ENCODE peak calls at places on chromosomes 4 and X, in four cellular contexts. F is HepG2, J is K562, C is GM12878. Y is an unnamed sample.

GRCh38 chr4:160319868-160320260 is 1217.0 kb downstream of the RAPGEF2 start:
- DNase-seq in J (no peak), C (no peak), F (no peak), Y (no peak)

GRCh38 chrX:68691102-68691501 is 43.6 kb downstream of the STARD8 start:
- DNase-seq in C (no peak), F (no peak), J (no peak), Y (no peak)

GRCh38 chrX:17160971-17161370 is 214.0 kb upstream of the NHS start:
- DNase-seq in J (peak; percentile 0), F (no peak), C (no peak), Y (peak; percentile 5)

GRCh38 chr4:118732591-118733330 is 47.6 kb downstream of the METTL14 start:
- DNase-seq in C (no peak), F (no peak), J (peak; percentile 10), Y (no peak)

GRCh38 chr4:3760346-3760745 is 5.8 kb upstream of the ADRA2C start:
- DNase-seq in C (no peak), F (no peak), J (no peak), Y (no peak)

GRCh38 chr4:22970665-22971064 is 277.9 kb downstream of the GBA3 start:
- DNase-seq in C (no peak), J (no peak), F (no peak), Y (no peak)

GRCh38 chr4:74873545-74874295 is 59.2 kb upstream of the PARM1 start:
- DNase-seq in C (peak; percentile 58), F (no peak), J (no peak), Y (no peak)

GRCh38 chr4:14650127-14650526 is 352.2 kb upstream of the CPEB2 start:
- DNase-seq in C (no peak), F (no peak), J (no peak), Y (no peak)

GRCh38 chrX:97045470-97045869 is 161.8 kb downstream of the RPA4 start:
- DNase-seq in F (no peak), J (no peak), C (no peak), Y (no peak)

DNA sequence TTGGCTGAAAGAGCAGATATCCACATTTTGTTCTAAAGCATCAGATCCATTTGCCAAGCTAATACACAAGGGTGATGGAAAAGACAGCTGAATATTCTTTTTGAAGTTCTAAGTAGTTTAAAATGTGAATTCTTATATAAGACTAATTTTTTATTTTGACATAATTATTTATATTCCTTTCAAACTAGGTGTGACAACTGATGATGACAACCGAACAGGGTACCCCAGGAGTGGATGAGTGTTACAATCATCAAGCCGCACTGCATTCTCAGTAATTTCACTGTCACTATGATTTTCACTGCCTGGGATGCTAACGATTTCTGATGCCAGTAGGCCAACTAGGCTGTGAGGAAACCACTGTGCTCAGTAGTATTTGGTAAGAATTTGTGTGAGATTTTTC is 317.6 kb downstream of the ARAP2 start:
- DNase-seq in J (no peak), F (no peak), C (no peak), Y (no peak)
- TF ChIP-seq EP300 in J (no peak), F (no peak), C (no peak), Y (no peak)

DNA sequence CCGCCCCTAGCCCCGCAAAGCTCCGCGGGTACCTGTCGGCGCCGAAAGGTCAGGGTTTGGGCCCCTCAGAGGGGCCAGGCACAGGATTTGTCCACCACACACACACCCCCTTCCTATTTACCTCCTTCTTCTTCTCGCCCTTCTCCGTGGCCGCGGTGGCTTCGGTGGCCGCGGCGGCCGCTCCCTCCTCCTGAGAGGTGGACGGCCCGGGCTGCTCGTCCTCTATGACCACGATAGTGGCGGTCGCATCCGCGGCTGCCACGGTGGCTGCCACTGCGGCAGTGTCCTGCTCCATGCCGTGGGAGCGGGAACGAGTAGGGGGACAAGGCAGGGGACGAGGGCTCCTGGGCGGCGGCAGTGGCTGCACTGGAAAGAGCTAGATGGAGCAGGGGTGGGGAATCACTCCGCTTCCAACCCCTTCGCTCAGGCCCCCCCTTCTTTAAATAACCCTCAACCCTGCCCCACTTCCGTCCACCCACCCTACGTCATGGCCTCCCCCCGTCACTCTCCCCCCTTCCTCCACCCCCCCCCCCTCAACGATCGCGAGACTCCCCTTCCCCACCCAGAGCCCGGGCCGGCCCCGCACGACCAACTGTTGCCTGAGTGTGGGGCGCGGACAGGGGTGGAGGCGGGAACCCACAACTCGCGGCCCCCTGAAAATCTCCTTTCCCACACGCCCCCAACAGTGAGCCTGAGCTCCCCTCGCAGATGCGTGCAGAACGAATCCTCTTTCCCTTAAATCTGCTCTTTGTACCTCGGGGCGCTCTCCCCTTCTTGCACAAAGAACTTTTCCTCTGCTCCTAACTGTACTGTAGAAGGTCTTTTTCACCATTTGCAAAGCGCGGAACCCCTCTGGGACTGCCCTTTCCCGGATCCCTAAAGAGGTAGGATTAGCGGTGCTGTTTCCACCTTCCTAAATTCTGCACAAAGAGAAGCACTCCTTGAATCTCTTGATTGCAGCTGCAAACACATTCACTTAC is at the start of gene SMARCA1:
- DNase-seq in J (no peak), C (no peak), F (peak; percentile 65), Y (peak; percentile 91)
- TF ChIP-seq REST in J (no peak), C (no peak), F (no peak), Y (no peak)

GRCh38 chr4:87390931-87391782 is at the start of gene HSD17B11:
- DNase-seq in J (peak; percentile 97), C (peak; percentile 86), F (peak; percentile 96), Y (peak; percentile 90)
- TF ChIP-seq POLR2AphosphoS5 in J (peak; percentile 82), C (peak; percentile 91), F (peak; percentile 83), Y (peak; percentile 94)

DNA sequence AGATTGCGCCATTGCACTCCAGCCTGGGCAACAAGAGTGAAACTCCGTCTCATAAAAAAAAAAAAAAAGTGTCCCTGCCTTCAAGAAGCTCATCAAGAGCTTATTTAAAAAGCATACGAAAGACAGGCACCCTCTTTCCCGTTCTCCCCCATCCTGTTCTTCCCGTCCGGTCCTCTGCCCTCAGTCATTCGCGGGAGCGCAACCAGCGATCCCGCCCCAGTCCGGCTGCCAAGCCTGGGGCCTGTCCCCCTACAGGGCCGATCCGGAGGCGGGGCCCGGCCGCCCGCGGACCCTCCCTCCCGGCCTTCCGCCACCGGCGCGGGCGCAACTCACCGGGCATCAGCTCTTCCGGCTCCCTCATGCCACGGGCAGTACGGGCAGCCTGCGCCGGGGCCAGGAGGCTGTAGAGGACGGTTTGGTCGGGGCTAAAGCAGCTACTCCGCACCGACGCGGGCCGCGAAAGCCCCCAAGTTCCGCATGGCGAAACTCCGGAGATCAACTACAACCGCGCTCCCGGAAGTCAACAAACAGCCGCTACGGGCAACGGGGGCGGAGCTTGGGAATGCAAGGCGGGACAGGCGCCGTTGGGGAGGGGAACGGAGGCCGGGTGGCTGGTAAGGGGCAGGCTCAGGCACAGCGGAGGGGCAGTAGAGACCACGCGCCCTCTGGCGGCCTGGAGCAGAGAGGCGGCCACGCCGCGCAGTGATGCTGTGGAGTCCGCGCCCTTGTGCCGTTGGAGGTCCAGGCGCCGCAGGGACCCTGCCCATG is at the start of gene RPGR:
- DNase-seq in C (peak; percentile 60), F (peak; percentile 83), J (peak; percentile 94), Y (peak; percentile 91)
- TF ChIP-seq EP300 in C (peak; percentile 32), F (no peak), J (no peak), Y (no peak)

GRCh38 chr4:139014391-139015268 is 951 bp upstream of the NOCT start:
- DNase-seq in F (peak; percentile 64), J (peak; percentile 54), C (peak; percentile 32), Y (peak; percentile 44)
- TF ChIP-seq REST in F (no peak), J (no peak), C (no peak), Y (peak; percentile 60)

DNA sequence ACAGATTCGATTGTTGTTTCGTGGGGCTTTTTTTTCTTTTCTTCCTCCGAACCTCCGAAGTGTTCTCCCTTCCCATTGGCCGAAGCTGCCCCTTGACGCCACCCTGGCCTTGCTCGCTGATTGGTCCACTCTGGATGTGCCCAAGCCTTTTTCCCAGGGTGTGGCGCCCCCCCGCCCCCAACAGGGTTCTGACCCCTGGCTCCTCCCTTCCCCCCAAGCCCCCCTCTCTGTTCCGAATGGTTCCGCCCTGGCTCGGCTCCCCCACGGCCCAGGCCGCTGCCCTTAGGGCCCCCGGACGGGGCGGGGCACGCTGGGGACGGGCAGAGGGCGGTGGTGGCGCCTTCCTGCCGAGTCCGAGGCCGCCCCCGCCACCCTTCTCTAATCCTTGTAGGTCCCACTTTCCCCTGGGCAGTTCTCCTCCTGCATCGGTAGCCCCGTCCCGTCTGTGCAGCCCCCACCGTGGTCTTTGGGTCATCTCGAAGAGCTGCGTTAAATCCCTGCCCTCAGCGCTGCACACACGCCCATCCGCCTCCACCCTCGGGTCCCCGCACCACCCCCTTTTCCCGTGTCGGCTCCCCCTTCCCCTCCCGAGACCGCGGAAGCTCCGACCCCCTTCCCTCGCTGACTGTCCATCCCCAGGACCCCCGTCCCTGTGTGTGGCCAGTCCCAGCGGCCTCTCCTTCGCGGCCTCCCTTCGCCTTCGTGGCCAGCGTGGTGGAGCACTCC is 25.6 kb downstream of the UTP14A start:
- DNase-seq in J (peak; percentile 92), F (peak; percentile 62), C (peak; percentile 55), Y (peak; percentile 86)
- TF ChIP-seq POLR2AphosphoS5 in J (no peak), F (no peak), C (no peak), Y (peak; percentile 5)

GRCh38 chrX:85391879-85392238 is 12.4 kb upstream of the POF1B start:
- DNase-seq in F (no peak), C (no peak), J (no peak), Y (no peak)

DNA sequence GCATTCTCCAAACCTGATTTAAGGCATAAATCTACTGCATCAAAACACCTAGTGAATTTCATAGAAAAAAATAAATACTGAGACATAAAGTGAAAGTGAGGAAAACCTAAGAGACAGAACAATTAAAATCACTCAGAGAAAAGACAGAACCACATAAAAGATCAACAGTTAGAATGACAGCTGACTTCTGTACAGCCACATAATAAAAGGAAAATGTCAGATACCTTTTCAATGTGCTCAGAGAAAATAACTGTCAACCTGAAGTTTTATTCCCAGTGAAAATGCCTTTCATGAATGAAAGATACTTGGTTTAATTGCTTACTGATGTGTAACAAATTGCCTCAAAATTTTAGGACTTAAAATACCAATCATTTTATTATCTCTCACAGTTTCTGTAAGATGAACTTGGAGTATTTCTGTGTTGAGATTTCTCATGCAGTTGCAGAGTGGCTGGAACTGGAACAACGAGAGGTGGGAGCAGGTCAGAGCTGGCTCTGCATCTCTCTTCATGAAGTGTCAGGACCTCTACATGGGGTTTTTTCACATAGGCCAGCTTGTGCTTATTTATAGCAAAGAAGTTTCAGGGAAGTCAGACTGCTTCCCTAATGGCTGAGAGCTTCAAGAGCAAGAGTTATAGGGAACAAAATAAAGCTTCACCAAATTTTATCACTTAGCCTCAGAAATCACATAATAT is 11.9 kb upstream of the POF1B start:
- DNase-seq in J (no peak), F (no peak), C (no peak), Y (no peak)
- TF ChIP-seq EP300 in J (no peak), F (no peak), C (no peak), Y (no peak)

Y was measured in SK-N-SH.